ENCODE peak calls at places on chromosomes 5 and 9, in five cellular contexts. One of them, this sample, is unnamed.

GRCh38 chr9:97510797-97511761 is 9.6 kb downstream of the TMOD1 start:
- DNase-seq in mesenchymal stem cell: peak; percentile 88
- DNase-seq in fibroblast of lung: peak; percentile 79
- DNase-seq in small intestine: no peak
- DNase-seq in esophagus squamous epithelium: no peak
- DNase-seq in this sample: peak; percentile 51

GRCh38 chr5:117455236-117456233 is 880.9 kb upstream of the SEMA6A start:
- DNase-seq in mesenchymal stem cell: no peak
- DNase-seq in fibroblast of lung: no peak
- DNase-seq in small intestine: peak; percentile 47
- DNase-seq in esophagus squamous epithelium: no peak
- DNase-seq in this sample: no peak

GRCh38 chr9:131733601-131734061 is 6.2 kb downstream of the RAPGEF1 start:
- DNase-seq in mesenchymal stem cell: peak; percentile 97
- DNase-seq in fibroblast of lung: peak; percentile 99
- DNase-seq in small intestine: peak; percentile 59
- DNase-seq in esophagus squamous epithelium: no peak
- DNase-seq in this sample: peak; percentile 95

GRCh38 chr9:34502471-34503335 is 20.1 kb downstream of the ENHO start:
- DNase-seq in mesenchymal stem cell: no peak
- DNase-seq in fibroblast of lung: no peak
- DNase-seq in small intestine: no peak
- DNase-seq in esophagus squamous epithelium: no peak
- DNase-seq in this sample: no peak

GRCh38 chr9:132239999-132240859 is 78.4 kb downstream of the NTNG2 start:
- DNase-seq in mesenchymal stem cell: no peak
- DNase-seq in fibroblast of lung: no peak
- DNase-seq in small intestine: peak; percentile 27
- DNase-seq in esophagus squamous epithelium: no peak
- DNase-seq in this sample: no peak

GRCh38 chr9:34380034-34380510 is 3.4 kb upstream of the MYORG start:
- DNase-seq in mesenchymal stem cell: peak; percentile 39
- DNase-seq in fibroblast of lung: no peak
- DNase-seq in small intestine: peak; percentile 4
- DNase-seq in esophagus squamous epithelium: no peak
- DNase-seq in this sample: no peak

GRCh38 chr9:121607434-121608248 is 43.8 kb upstream of the DAB2IP start:
- DNase-seq in mesenchymal stem cell: peak; percentile 93
- DNase-seq in fibroblast of lung: peak; percentile 53
- DNase-seq in small intestine: no peak
- DNase-seq in esophagus squamous epithelium: no peak
- DNase-seq in this sample: peak; percentile 51

GRCh38 chr9:81627481-81627880 is 61.9 kb downstream of the TLE1 start:
- DNase-seq in mesenchymal stem cell: no peak
- DNase-seq in fibroblast of lung: no peak
- DNase-seq in small intestine: no peak
- DNase-seq in esophagus squamous epithelium: no peak
- DNase-seq in this sample: peak; percentile 48

GRCh38 chr5:79562351-79563246 is 48.7 kb upstream of the HOMER1 start:
- DNase-seq in mesenchymal stem cell: peak; percentile 8
- DNase-seq in fibroblast of lung: peak; percentile 53
- DNase-seq in small intestine: no peak
- DNase-seq in esophagus squamous epithelium: no peak
- DNase-seq in this sample: peak; percentile 60

GRCh38 chr5:107464876-107465275 is 205.9 kb downstream of the EFNA5 start:
- DNase-seq in mesenchymal stem cell: no peak
- DNase-seq in fibroblast of lung: no peak
- DNase-seq in small intestine: no peak
- DNase-seq in esophagus squamous epithelium: no peak
- DNase-seq in this sample: no peak

GRCh38 chr5:140151719-140152609 is 23.0 kb upstream of the CYSTM1 start:
- DNase-seq in mesenchymal stem cell: no peak
- DNase-seq in fibroblast of lung: no peak
- DNase-seq in small intestine: no peak
- DNase-seq in esophagus squamous epithelium: no peak
- DNase-seq in this sample: no peak

GRCh38 chr9:104963076-104963475 is 35.1 kb upstream of the ABCA1 start:
- DNase-seq in mesenchymal stem cell: no peak
- DNase-seq in fibroblast of lung: no peak
- DNase-seq in small intestine: no peak
- DNase-seq in esophagus squamous epithelium: no peak
- DNase-seq in this sample: no peak

DNA sequence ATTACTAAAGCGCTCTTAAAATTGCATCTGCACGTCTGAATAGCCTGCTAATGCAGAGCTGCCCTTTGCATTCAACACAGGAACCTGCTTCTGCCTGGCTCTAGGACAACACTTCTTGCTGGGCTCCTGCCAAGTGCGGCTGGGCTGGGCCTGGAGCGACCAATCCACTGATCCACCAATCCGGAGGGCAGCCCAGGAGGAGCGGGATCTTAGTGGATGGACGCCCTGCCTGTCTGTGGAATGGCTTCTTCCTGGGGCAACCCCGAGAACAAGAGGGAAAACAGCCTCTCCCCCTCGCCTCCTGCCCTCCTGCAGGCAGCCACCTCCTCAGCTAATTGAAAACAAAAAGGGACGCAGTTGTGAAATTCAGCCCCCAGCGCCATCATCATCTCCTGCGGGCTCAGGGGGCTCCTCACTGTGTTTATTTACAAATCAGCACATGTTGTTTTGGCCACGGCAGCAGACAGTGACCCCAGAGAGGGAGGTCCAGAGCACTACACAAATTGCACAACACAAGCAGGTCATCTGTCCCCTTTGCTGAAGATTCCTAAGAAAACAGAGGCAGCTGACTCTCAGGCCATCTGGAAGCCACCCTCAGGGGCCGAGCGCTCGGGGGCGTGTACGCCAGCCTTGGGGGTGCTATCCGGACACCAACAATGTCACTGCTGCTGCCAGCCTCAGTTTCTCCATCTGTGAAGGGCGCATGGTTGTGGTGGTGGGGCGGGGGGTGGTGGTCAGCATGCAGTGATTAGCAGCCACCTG is 57.3 kb downstream of the GADD45G start:
- DNase-seq in mesenchymal stem cell: peak; percentile 97
- DNase-seq in fibroblast of lung: peak; percentile 96
- DNase-seq in small intestine: peak; percentile 99
- DNase-seq in esophagus squamous epithelium: no peak
- DNase-seq in this sample: peak; percentile 48
- H3K4me3 ChIP-seq in mesenchymal stem cell: peak overlapping the region; percentile 26
- H3K4me3 ChIP-seq in fibroblast of lung: no peak overlapping the region
- H3K4me3 ChIP-seq in small intestine: no peak overlapping the region
- H3K4me3 ChIP-seq in esophagus squamous epithelium: no peak overlapping the region
- H3K4me3 ChIP-seq in this sample: no peak overlapping the region

DNA sequence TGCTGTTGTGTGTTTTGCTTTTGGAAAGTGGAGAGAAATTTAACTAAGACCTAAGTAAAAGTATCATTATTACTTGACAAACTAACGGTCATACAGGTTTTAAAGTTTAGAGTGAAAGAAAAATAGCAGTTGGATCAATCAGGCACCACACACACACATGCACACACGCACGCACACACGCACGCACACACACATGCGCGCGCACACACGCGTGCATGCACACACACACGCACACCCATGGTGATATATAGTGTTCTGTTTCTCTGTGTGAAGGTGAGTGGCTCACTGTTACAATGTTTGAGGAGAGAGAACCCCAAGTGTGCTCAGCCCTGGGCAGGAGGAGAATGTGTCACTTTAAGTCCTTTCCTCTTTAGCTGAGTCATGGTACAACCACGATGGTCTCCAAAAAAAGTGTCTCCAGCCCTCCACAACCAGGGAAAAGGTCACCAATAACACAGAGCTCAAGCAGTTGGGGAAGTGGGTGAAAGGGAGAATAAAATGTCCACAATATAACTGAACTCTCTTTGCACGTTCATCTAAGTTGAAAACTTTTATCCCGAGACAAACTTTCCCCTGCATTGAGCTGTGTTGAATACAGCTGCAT is 3.2 kb downstream of the ZNF366 start:
- DNase-seq in mesenchymal stem cell: peak; percentile 58
- DNase-seq in fibroblast of lung: peak; percentile 41
- DNase-seq in small intestine: peak; percentile 11
- DNase-seq in esophagus squamous epithelium: no peak
- DNase-seq in this sample: no peak
- H3K4me3 ChIP-seq in mesenchymal stem cell: no peak overlapping the region
- H3K4me3 ChIP-seq in fibroblast of lung: no peak overlapping the region
- H3K4me3 ChIP-seq in small intestine: no peak overlapping the region
- H3K4me3 ChIP-seq in esophagus squamous epithelium: no peak overlapping the region
- H3K4me3 ChIP-seq in this sample: no peak overlapping the region

GRCh38 chr9:95772320-95773060 is 103.0 kb upstream of the ERCC6L2 start:
- DNase-seq in mesenchymal stem cell: peak; percentile 88
- DNase-seq in fibroblast of lung: peak; percentile 73
- DNase-seq in small intestine: peak; percentile 68
- DNase-seq in esophagus squamous epithelium: no peak
- DNase-seq in this sample: no peak
- H3K4me3 ChIP-seq in mesenchymal stem cell: no peak overlapping the region
- H3K4me3 ChIP-seq in fibroblast of lung: no peak overlapping the region
- H3K4me3 ChIP-seq in small intestine: no peak overlapping the region
- H3K4me3 ChIP-seq in esophagus squamous epithelium: no peak overlapping the region
- H3K4me3 ChIP-seq in this sample: no peak overlapping the region

GRCh38 chr5:126523818-126524522 is 71.0 kb downstream of the ALDH7A1 start:
- DNase-seq in mesenchymal stem cell: no peak
- DNase-seq in fibroblast of lung: no peak
- DNase-seq in small intestine: no peak
- DNase-seq in esophagus squamous epithelium: no peak
- DNase-seq in this sample: no peak

GRCh38 chr5:126527158-126527557 is 67.9 kb downstream of the ALDH7A1 start:
- DNase-seq in mesenchymal stem cell: no peak
- DNase-seq in fibroblast of lung: no peak
- DNase-seq in small intestine: no peak
- DNase-seq in esophagus squamous epithelium: no peak
- DNase-seq in this sample: no peak

GRCh38 chr5:126526493-126526892 is 68.5 kb downstream of the ALDH7A1 start:
- DNase-seq in mesenchymal stem cell: no peak
- DNase-seq in fibroblast of lung: no peak
- DNase-seq in small intestine: no peak
- DNase-seq in esophagus squamous epithelium: no peak
- DNase-seq in this sample: no peak

GRCh38 chr5:126527892-126528291 is 67.1 kb downstream of the ALDH7A1 start:
- DNase-seq in mesenchymal stem cell: peak; percentile 70
- DNase-seq in fibroblast of lung: peak; percentile 56
- DNase-seq in small intestine: no peak
- DNase-seq in esophagus squamous epithelium: no peak
- DNase-seq in this sample: peak; percentile 40

DNA sequence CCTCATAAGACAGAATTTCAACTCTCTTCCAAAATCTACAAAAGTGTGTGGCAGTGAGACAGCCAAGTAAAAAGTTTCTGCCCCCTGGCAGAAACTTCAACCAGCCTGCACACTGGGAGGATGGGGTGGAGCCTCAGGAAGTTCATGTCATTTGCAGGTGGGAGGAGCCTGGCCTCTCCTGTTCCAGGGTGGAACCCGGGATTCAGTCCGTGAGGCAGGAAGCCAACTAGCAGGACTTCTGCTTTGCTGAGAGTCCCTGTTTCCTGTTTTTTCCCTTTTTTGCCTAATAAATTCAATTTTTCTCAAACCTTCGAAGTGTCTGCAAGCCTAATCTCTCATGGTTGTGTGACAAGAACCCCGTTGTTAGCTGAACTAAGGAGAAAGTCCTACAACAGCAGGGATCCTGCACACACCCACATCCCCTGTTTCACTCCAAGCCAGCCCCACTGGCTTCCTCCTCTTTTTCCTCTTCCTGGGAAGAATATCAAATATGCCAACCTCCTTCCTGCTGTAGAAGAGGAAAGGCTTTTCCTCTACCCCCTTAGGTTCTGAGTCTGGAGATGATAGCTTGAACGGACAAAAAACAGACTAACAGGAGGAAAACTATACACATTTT is 69.3 kb downstream of the ALDH7A1 start:
- DNase-seq in mesenchymal stem cell: no peak
- DNase-seq in fibroblast of lung: no peak
- DNase-seq in small intestine: peak; percentile 66
- DNase-seq in esophagus squamous epithelium: no peak
- DNase-seq in this sample: peak; percentile 61
- H3K4me3 ChIP-seq in mesenchymal stem cell: no peak overlapping the region
- H3K4me3 ChIP-seq in fibroblast of lung: no peak overlapping the region
- H3K4me3 ChIP-seq in small intestine: no peak overlapping the region
- H3K4me3 ChIP-seq in esophagus squamous epithelium: no peak overlapping the region
- H3K4me3 ChIP-seq in this sample: no peak overlapping the region

GRCh38 chr5:65329266-65329665 is 152.5 kb downstream of the ADAMTS6 start:
- DNase-seq in mesenchymal stem cell: no peak
- DNase-seq in fibroblast of lung: peak; percentile 51
- DNase-seq in small intestine: no peak
- DNase-seq in esophagus squamous epithelium: no peak
- DNase-seq in this sample: no peak

GRCh38 chr5:65332591-65332990 is 149.1 kb downstream of the ADAMTS6 start:
- DNase-seq in mesenchymal stem cell: no peak
- DNase-seq in fibroblast of lung: no peak
- DNase-seq in small intestine: no peak
- DNase-seq in esophagus squamous epithelium: no peak
- DNase-seq in this sample: no peak

GRCh38 chr5:65338606-65339151 is 143.0 kb downstream of the ADAMTS6 start:
- DNase-seq in mesenchymal stem cell: no peak
- DNase-seq in fibroblast of lung: peak; percentile 60
- DNase-seq in small intestine: no peak
- DNase-seq in esophagus squamous epithelium: no peak
- DNase-seq in this sample: no peak

GRCh38 chr5:65334077-65334476 is 147.6 kb downstream of the ADAMTS6 start:
- DNase-seq in mesenchymal stem cell: no peak
- DNase-seq in fibroblast of lung: peak; percentile 50
- DNase-seq in small intestine: peak; percentile 28
- DNase-seq in esophagus squamous epithelium: no peak
- DNase-seq in this sample: peak; percentile 86
- H3K4me3 ChIP-seq in mesenchymal stem cell: no peak overlapping the region
- H3K4me3 ChIP-seq in fibroblast of lung: no peak overlapping the region
- H3K4me3 ChIP-seq in small intestine: no peak overlapping the region
- H3K4me3 ChIP-seq in esophagus squamous epithelium: no peak overlapping the region
- H3K4me3 ChIP-seq in this sample: no peak overlapping the region

DNA sequence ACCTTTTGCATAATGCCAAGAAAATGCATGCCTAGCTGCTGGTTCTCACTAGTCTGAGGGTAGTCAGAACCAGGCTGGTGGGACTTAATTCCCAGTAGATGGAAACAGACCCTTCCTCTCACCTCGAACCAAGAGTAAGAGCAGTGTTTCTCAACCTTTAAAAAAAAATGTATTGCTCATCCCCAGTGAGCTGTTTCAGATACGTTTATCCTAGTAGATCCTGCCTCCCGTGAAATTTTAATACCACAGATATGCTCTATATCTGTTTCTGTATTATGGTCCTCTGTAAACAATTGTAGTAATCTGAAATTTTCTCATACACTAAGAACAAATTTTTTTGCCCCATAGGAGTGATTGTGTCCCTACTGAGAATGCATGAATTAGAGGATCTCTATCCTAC is 86.2 kb downstream of the TEK start:
- DNase-seq in mesenchymal stem cell: no peak
- DNase-seq in fibroblast of lung: no peak
- DNase-seq in small intestine: no peak
- DNase-seq in esophagus squamous epithelium: no peak
- DNase-seq in this sample: no peak
- H3K4me3 ChIP-seq in mesenchymal stem cell: no peak overlapping the region
- H3K4me3 ChIP-seq in fibroblast of lung: no peak overlapping the region
- H3K4me3 ChIP-seq in small intestine: no peak overlapping the region
- H3K4me3 ChIP-seq in esophagus squamous epithelium: no peak overlapping the region
- H3K4me3 ChIP-seq in this sample: no peak overlapping the region

GRCh38 chr5:145938699-145939531 is 2.5 kb downstream of the SH3RF2 start:
- DNase-seq in mesenchymal stem cell: no peak
- DNase-seq in fibroblast of lung: peak; percentile 70
- DNase-seq in small intestine: peak; percentile 24
- DNase-seq in esophagus squamous epithelium: no peak
- DNase-seq in this sample: no peak
- H3K4me3 ChIP-seq in mesenchymal stem cell: no peak overlapping the region
- H3K4me3 ChIP-seq in fibroblast of lung: no peak overlapping the region
- H3K4me3 ChIP-seq in small intestine: peak overlapping the region; percentile 81
- H3K4me3 ChIP-seq in esophagus squamous epithelium: peak overlapping the region; percentile 54
- H3K4me3 ChIP-seq in this sample: peak overlapping the region; percentile 94

This sample was measured in epithelial cell of esophagus.